ENCODE peak calls at places on chromosomes 1 and 21, in four cellular contexts. One of them, this sample, is unnamed. For H3K9me3, the result is how much of the 10 kb centered on the place peaks cover.

GRCh38 chr1:105000793-105001192 is 1251.1 kb downstream of the AMY1C start:
- DNase-seq in left ventricle myocardium inferior: no peak
- DNase-seq in ovary: no peak
- DNase-seq in aorta: no peak
- DNase-seq in this sample: no peak

GRCh38 chr1:42206164-42206563 is 41.6 kb upstream of the GUCA2A start:
- DNase-seq in ovary: no peak
- DNase-seq in left ventricle myocardium inferior: no peak
- DNase-seq in aorta: no peak
- DNase-seq in this sample: no peak

GRCh38 chr1:109933856-109934711 is 23.4 kb downstream of the CSF1 start:
- DNase-seq in left ventricle myocardium inferior: no peak
- DNase-seq in ovary: no peak
- DNase-seq in aorta: no peak
- DNase-seq in this sample: no peak

GRCh38 chr1:76066390-76066789 is 8.2 kb upstream of the ST6GALNAC3 start:
- DNase-seq in ovary: no peak
- DNase-seq in left ventricle myocardium inferior: no peak
- DNase-seq in aorta: no peak
- DNase-seq in this sample: no peak

GRCh38 chr1:113046569-113046968 is 26.4 kb upstream of the LRIG2 start:
- DNase-seq in left ventricle myocardium inferior: no peak
- DNase-seq in ovary: no peak
- DNase-seq in aorta: no peak
- DNase-seq in this sample: no peak

GRCh38 chr1:229241390-229241789 is 29.5 kb upstream of the RAB4A start:
- DNase-seq in left ventricle myocardium inferior: no peak
- DNase-seq in ovary: no peak
- DNase-seq in aorta: no peak
- DNase-seq in this sample: no peak

GRCh38 chr1:59354754-59355337 is 58.0 kb downstream of the FGGY start:
- DNase-seq in ovary: peak
- DNase-seq in left ventricle myocardium inferior: no peak
- DNase-seq in aorta: no peak
- DNase-seq in this sample: no peak

GRCh38 chr21:44529011-44529421 is 11.0 kb downstream of the KRTAP10-1 start:
- DNase-seq in ovary: no peak
- DNase-seq in aorta: no peak
- DNase-seq in left ventricle myocardium inferior: peak
- DNase-seq in this sample: no peak

GRCh38 chr1:53698381-53698980 is 40.5 kb downstream of the GLIS1 start:
- DNase-seq in aorta: no peak
- DNase-seq in left ventricle myocardium inferior: no peak
- DNase-seq in ovary: no peak
- DNase-seq in this sample: no peak

GRCh38 chr1:179121159-179121938 is 39.5 kb downstream of the TOR3A start:
- DNase-seq in left ventricle myocardium inferior: no peak
- DNase-seq in ovary: no peak
- DNase-seq in aorta: no peak
- DNase-seq in this sample: no peak

GRCh38 chr1:198656500-198656932 is 17.7 kb downstream of the PTPRC start:
- DNase-seq in left ventricle myocardium inferior: no peak
- DNase-seq in ovary: no peak
- DNase-seq in aorta: peak
- DNase-seq in this sample: peak

GRCh38 chr1:223844962-223845809 is 561 bp downstream of the TP53BP2 start:
- DNase-seq in ovary: no peak
- DNase-seq in left ventricle myocardium inferior: peak
- DNase-seq in aorta: peak
- DNase-seq in this sample: no peak

GRCh38 chr21:46368533-46369285 is 44.8 kb downstream of the PCNT start:
- DNase-seq in left ventricle myocardium inferior: no peak
- DNase-seq in ovary: no peak
- DNase-seq in aorta: no peak
- DNase-seq in this sample: peak

GRCh38 chr1:183097438-183098051 is 74.3 kb downstream of the LAMC1 start:
- DNase-seq in left ventricle myocardium inferior: no peak
- DNase-seq in aorta: no peak
- DNase-seq in ovary: no peak
- DNase-seq in this sample: no peak

GRCh38 chr1:111192643-111193519 is 7.6 kb downstream of the DENND2D start:
- DNase-seq in aorta: no peak
- DNase-seq in ovary: no peak
- DNase-seq in left ventricle myocardium inferior: no peak
- DNase-seq in this sample: no peak

GRCh38 chr1:225541383-225541782 is 111.5 kb downstream of the ENAH start:
- DNase-seq in aorta: no peak
- DNase-seq in ovary: no peak
- DNase-seq in left ventricle myocardium inferior: no peak
- DNase-seq in this sample: no peak

GRCh38 chr1:19892628-19893168 is 10.5 kb downstream of the OTUD3 start:
- DNase-seq in aorta: no peak
- DNase-seq in ovary: no peak
- DNase-seq in left ventricle myocardium inferior: no peak
- DNase-seq in this sample: no peak

GRCh38 chr1:166307261-166308188 is 140.7 kb upstream of the FAM78B start:
- DNase-seq in ovary: no peak
- DNase-seq in left ventricle myocardium inferior: peak
- DNase-seq in aorta: no peak
- DNase-seq in this sample: no peak

GRCh38 chr1:228083871-228084278 is 1.4 kb downstream of the ARF1 start:
- DNase-seq in left ventricle myocardium inferior: no peak
- DNase-seq in ovary: no peak
- DNase-seq in aorta: peak
- DNase-seq in this sample: peak

GRCh38 chr1:181141431-181141910 is 53.0 kb downstream of the IER5 start:
- DNase-seq in left ventricle myocardium inferior: no peak
- DNase-seq in aorta: peak
- DNase-seq in ovary: no peak
- DNase-seq in this sample: peak

GRCh38 chr1:20291621-20292020 is 946 bp downstream of the VWA5B1 start:
- DNase-seq in aorta: no peak
- DNase-seq in ovary: no peak
- DNase-seq in left ventricle myocardium inferior: no peak
- DNase-seq in this sample: no peak

GRCh38 chr1:29698033-29698432 is 461.7 kb downstream of the PTPRU start:
- DNase-seq in aorta: peak
- DNase-seq in left ventricle myocardium inferior: no peak
- DNase-seq in ovary: no peak
- DNase-seq in this sample: no peak

GRCh38 chr1:97745912-97746311 is 174.9 kb downstream of the DPYD start:
- DNase-seq in left ventricle myocardium inferior: no peak
- DNase-seq in ovary: no peak
- DNase-seq in aorta: no peak
- DNase-seq in this sample: no peak

GRCh38 chr1:180190091-180190490 is 35.4 kb downstream of the QSOX1 start:
- DNase-seq in aorta: no peak
- DNase-seq in ovary: no peak
- DNase-seq in left ventricle myocardium inferior: no peak
- DNase-seq in this sample: no peak

GRCh38 chr21:44378646-44379581 is 25.5 kb downstream of the TRPM2 start:
- DNase-seq in aorta: peak
- DNase-seq in ovary: no peak
- DNase-seq in left ventricle myocardium inferior: no peak
- DNase-seq in this sample: no peak

GRCh38 chr1:199132006-199132405 is 493.2 kb downstream of the PTPRC start:
- DNase-seq in aorta: no peak
- DNase-seq in ovary: no peak
- DNase-seq in left ventricle myocardium inferior: no peak
- DNase-seq in this sample: no peak

GRCh38 chr1:32299327-32299726 is 7.4 kb downstream of the HDAC1 start:
- DNase-seq in aorta: no peak
- DNase-seq in ovary: no peak
- DNase-seq in left ventricle myocardium inferior: no peak
- DNase-seq in this sample: no peak

GRCh38 chr1:177181631-177182291 is 11.0 kb downstream of the BRINP2 start:
- DNase-seq in left ventricle myocardium inferior: peak
- DNase-seq in ovary: peak
- DNase-seq in aorta: peak
- DNase-seq in this sample: peak

GRCh38 chr1:180527270-180527669 is 24.9 kb upstream of the ACBD6 start:
- DNase-seq in left ventricle myocardium inferior: no peak
- DNase-seq in ovary: no peak
- DNase-seq in aorta: no peak
- DNase-seq in this sample: no peak

GRCh38 chr21:40902993-40903392 is 56.0 kb upstream of the DSCAM start:
- DNase-seq in ovary: no peak
- DNase-seq in left ventricle myocardium inferior: no peak
- DNase-seq in aorta: no peak
- DNase-seq in this sample: no peak

GRCh38 chr1:153956997-153957715 is 1.3 kb downstream of the CRTC2 start:
- DNase-seq in left ventricle myocardium inferior: no peak
- DNase-seq in aorta: no peak
- DNase-seq in ovary: no peak
- DNase-seq in this sample: no peak

GRCh38 chr1:50989694-50990093 is 19.6 kb downstream of the CDKN2C start:
- DNase-seq in ovary: no peak
- DNase-seq in aorta: no peak
- DNase-seq in left ventricle myocardium inferior: no peak
- DNase-seq in this sample: no peak

GRCh38 chr1:79161077-79161476 is 154.5 kb upstream of the ADGRL4 start:
- DNase-seq in left ventricle myocardium inferior: no peak
- DNase-seq in aorta: no peak
- DNase-seq in ovary: no peak
- DNase-seq in this sample: no peak

GRCh38 chr1:199394856-199395255 is 632.7 kb upstream of the NR5A2 start:
- DNase-seq in aorta: no peak
- DNase-seq in ovary: no peak
- DNase-seq in left ventricle myocardium inferior: no peak
- DNase-seq in this sample: no peak

GRCh38 chr1:27380766-27381733 is 2.1 kb downstream of the CD164L2 start:
- DNase-seq in aorta: no peak
- DNase-seq in ovary: no peak
- DNase-seq in left ventricle myocardium inferior: no peak
- DNase-seq in this sample: peak

GRCh38 chr21:31326478-31327247 is 17.4 kb downstream of the TIAM1 start:
- DNase-seq in aorta: no peak
- DNase-seq in ovary: no peak
- DNase-seq in left ventricle myocardium inferior: no peak
- DNase-seq in this sample: no peak

GRCh38 chr1:38128511-38128910 is 81.9 kb upstream of the POU3F1 start:
- DNase-seq in ovary: no peak
- DNase-seq in aorta: no peak
- DNase-seq in left ventricle myocardium inferior: no peak
- DNase-seq in this sample: no peak

GRCh38 chr1:38129473-38129872 is 82.9 kb upstream of the POU3F1 start:
- DNase-seq in left ventricle myocardium inferior: no peak
- DNase-seq in aorta: no peak
- DNase-seq in ovary: no peak
- DNase-seq in this sample: no peak

GRCh38 chr1:38127432-38127831 is 80.8 kb upstream of the POU3F1 start:
- DNase-seq in ovary: no peak
- DNase-seq in aorta: no peak
- DNase-seq in left ventricle myocardium inferior: no peak
- DNase-seq in this sample: no peak

GRCh38 chr1:38129971-38130370 is 83.4 kb upstream of the POU3F1 start:
- DNase-seq in aorta: no peak
- DNase-seq in ovary: no peak
- DNase-seq in left ventricle myocardium inferior: no peak
- DNase-seq in this sample: no peak

DNA sequence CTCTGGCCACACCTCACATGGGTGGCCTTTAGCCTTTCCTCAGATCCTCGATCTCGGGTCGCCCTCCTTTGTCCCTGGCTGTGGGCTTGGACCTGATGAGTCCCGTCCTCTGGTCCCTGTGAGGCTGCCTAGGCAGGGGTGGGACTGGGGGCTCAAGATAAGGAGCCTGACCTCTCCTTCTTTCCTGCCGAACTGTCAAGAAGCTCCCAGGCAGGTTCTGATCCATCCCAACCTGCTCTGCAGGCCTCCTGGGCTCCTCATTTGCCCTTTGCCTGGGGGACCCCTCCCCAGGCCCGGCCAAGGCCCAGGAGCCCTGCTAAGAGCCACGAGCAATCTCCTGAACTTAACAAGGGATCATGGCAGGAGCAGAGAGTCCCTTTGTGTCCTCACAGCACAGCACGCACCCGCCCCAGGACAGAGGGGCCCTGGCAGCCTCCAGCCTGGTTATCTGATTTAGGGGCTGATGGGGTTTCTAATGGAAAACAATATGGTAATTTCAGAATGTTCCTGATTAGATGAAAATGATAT is 82.4 kb upstream of the POU3F1 start:
- DNase-seq in left ventricle myocardium inferior: no peak
- DNase-seq in aorta: no peak
- DNase-seq in ovary: no peak
- DNase-seq in this sample: no peak
- H3K9me3 ChIP-seq in left ventricle myocardium inferior: under half
- H3K9me3 ChIP-seq in aorta: under half
- H3K9me3 ChIP-seq in ovary: under half
- H3K9me3 ChIP-seq in this sample: under half

GRCh38 chr1:11942280-11942679 is 7.8 kb downstream of the PLOD1 start:
- DNase-seq in left ventricle myocardium inferior: no peak
- DNase-seq in aorta: no peak
- DNase-seq in ovary: no peak
- DNase-seq in this sample: no peak
- H3K9me3 ChIP-seq in left ventricle myocardium inferior: under half
- H3K9me3 ChIP-seq in aorta: under half
- H3K9me3 ChIP-seq in ovary: under half
- H3K9me3 ChIP-seq in this sample: under half

GRCh38 chr1:159916240-159917051 is 8.9 kb downstream of the TAGLN2 start:
- DNase-seq in aorta: peak
- DNase-seq in ovary: no peak
- DNase-seq in left ventricle myocardium inferior: no peak
- DNase-seq in this sample: no peak

GRCh38 chr1:159918041-159918917 is 7.0 kb downstream of the TAGLN2 start:
- DNase-seq in ovary: no peak
- DNase-seq in left ventricle myocardium inferior: no peak
- DNase-seq in aorta: peak
- DNase-seq in this sample: no peak

GRCh38 chr1:159918918-159919195 is 6.5 kb downstream of the TAGLN2 start:
- DNase-seq in ovary: no peak
- DNase-seq in aorta: no peak
- DNase-seq in left ventricle myocardium inferior: no peak
- DNase-seq in this sample: no peak

GRCh38 chr1:159919236-159919865 is 6.0 kb downstream of the TAGLN2 start:
- DNase-seq in left ventricle myocardium inferior: no peak
- DNase-seq in ovary: no peak
- DNase-seq in aorta: no peak
- DNase-seq in this sample: no peak

DNA sequence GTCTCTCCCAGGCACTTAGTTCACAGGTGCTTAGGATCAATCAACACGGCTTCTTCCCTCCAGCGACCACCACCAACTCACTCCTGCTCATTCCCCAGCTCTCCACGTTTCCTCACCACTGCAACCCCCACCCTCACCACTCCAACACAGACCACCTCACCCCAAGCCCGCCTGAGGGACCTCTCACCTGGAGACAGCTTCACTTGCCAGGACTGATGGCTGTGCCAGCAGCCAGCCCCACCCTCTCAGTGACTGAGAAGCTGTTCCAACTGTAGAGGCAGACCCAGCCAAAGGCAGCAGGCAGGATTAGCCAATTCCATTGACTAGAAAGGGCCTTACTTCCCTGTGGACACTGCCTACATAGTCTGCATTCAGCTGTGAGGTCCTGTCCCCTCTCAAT is 7.8 kb downstream of the TAGLN2 start:
- DNase-seq in ovary: no peak
- DNase-seq in aorta: peak
- DNase-seq in left ventricle myocardium inferior: no peak
- DNase-seq in this sample: no peak
- H3K9me3 ChIP-seq in ovary: under half
- H3K9me3 ChIP-seq in aorta: under half
- H3K9me3 ChIP-seq in left ventricle myocardium inferior: under half
- H3K9me3 ChIP-seq in this sample: under half

GRCh38 chr21:7933923-7934322 is 2587.5 kb upstream of the TPTE start:
- DNase-seq in left ventricle myocardium inferior: no peak
- DNase-seq in aorta: no peak
- DNase-seq in ovary: no peak
- DNase-seq in this sample: no peak
- H3K9me3 ChIP-seq in left ventricle myocardium inferior: under half
- H3K9me3 ChIP-seq in aorta: under half
- H3K9me3 ChIP-seq in ovary: under half
- H3K9me3 ChIP-seq in this sample: under half